ENCODE peak calls at places on chromosomes 1 and 21, in four cellular contexts. J is body of pancreas, M is aorta, B is breast epithelium. P is an unnamed sample.

GRCh38 chr21:31586118-31586517 is 73.4 kb upstream of the SOD1 start:
- DNase-seq in J (no peak), M (no peak), B (no peak), P (no peak)

GRCh38 chr1:47881505-47882442 is 115.4 kb downstream of the TRABD2B start:
- DNase-seq in J (peak), M (no peak), B (no peak), P (no peak)

GRCh38 chr1:29331731-29332130 is 95.4 kb downstream of the PTPRU start:
- DNase-seq in J (no peak), M (no peak), B (no peak), P (no peak)

GRCh38 chr1:244291867-244292180 is 159.9 kb downstream of the ADSS2 start:
- DNase-seq in J (no peak), M (no peak), B (no peak), P (no peak)

GRCh38 chr1:36156329-36157114 is 562 bp downstream of the MAP7D1 start:
- DNase-seq in J (peak), M (peak), B (no peak), P (no peak)

GRCh38 chr21:46585191-46585953 is 19.5 kb downstream of the S100B start:
- DNase-seq in J (no peak), M (no peak), B (no peak), P (no peak)

GRCh38 chr1:235739124-235739523 is 89.5 kb upstream of the GNG4 start:
- DNase-seq in J (peak), M (no peak), B (no peak), P (no peak)

GRCh38 chr1:61078611-61079010 is 3.8 kb upstream of the NFIA start:
- DNase-seq in J (no peak), M (no peak), B (no peak), P (no peak)

GRCh38 chr21:39051561-39051949 is 131.7 kb downstream of the PSMG1 start:
- DNase-seq in J (no peak), M (no peak), B (no peak), P (no peak)

GRCh38 chr1:154418062-154418897 is 13.1 kb downstream of the IL6R start:
- DNase-seq in J (peak), M (peak), B (peak), P (no peak)

GRCh38 chr1:180482425-180483275 is 19.7 kb downstream of the ACBD6 start:
- DNase-seq in J (no peak), M (no peak), B (no peak), P (no peak)

GRCh38 chr1:186740324-186740723 is 60.1 kb upstream of the PTGS2 start:
- DNase-seq in J (no peak), M (no peak), B (no peak), P (no peak)

GRCh38 chr1:20950689-20951088 is 163.6 kb upstream of the HP1BP3 start:
- DNase-seq in J (no peak), M (no peak), B (no peak), P (no peak)

GRCh38 chr1:200971428-200971903 is 52.0 kb downstream of the KIF21B start:
- DNase-seq in J (no peak), M (no peak), B (no peak), P (no peak)

GRCh38 chr1:162571696-162572095 is 10.2 kb downstream of the UAP1 start:
- DNase-seq in J (no peak), M (no peak), B (no peak), P (no peak)

GRCh38 chr21:36647279-36648093 is 51.4 kb upstream of the SIM2 start:
- DNase-seq in J (peak), M (no peak), B (no peak), P (no peak)

GRCh38 chr1:28235746-28236655 is at the start of gene ATP5IF1:
- DNase-seq in J (peak), M (peak), B (peak), P (peak)

GRCh38 chr1:231990388-231990787 is 363.8 kb downstream of the DISC1 start:
- DNase-seq in J (no peak), M (no peak), B (no peak), P (no peak)

GRCh38 chr1:17059391-17060128 is 5.7 kb upstream of the SDHB start:
- DNase-seq in J (peak), M (peak), B (no peak), P (peak)

GRCh38 chr21:24032709-24033232 is 1574.5 kb downstream of the MRPL39 start:
- DNase-seq in J (no peak), M (no peak), B (no peak), P (no peak)

GRCh38 chr1:64601207-64601606 is 131.3 kb downstream of the CACHD1 start:
- DNase-seq in J (no peak), M (no peak), B (no peak), P (no peak)

GRCh38 chr21:28538987-28539622 is 453.6 kb downstream of the LTN1 start:
- DNase-seq in J (no peak), M (no peak), B (no peak), P (no peak)

GRCh38 chr1:184930232-184930631 is 44.1 kb downstream of the NIBAN1 start:
- DNase-seq in J (no peak), M (no peak), B (no peak), P (no peak)

GRCh38 chr1:226738995-226739695 is at the start of gene ITPKB:
- DNase-seq in J (peak), M (peak), B (peak), P (peak)

GRCh38 chr1:169049258-169049936 is 57.1 kb upstream of the ATP1B1 start:
- DNase-seq in J (no peak), M (no peak), B (no peak), P (no peak)

GRCh38 chr1:157469715-157470114 is 82.6 kb downstream of the FCRL5 start:
- DNase-seq in J (no peak), M (no peak), B (no peak), P (no peak)

GRCh38 chr1:233679598-233679997 is 65.7 kb downstream of the KCNK1 start:
- DNase-seq in J (no peak), M (no peak), B (no peak), P (no peak)

GRCh38 chr1:206555473-206555935 is 48.2 kb downstream of the RASSF5 start:
- DNase-seq in J (peak), M (peak), B (peak), P (no peak)

GRCh38 chr1:99704356-99704816 is 58.5 kb downstream of the PALMD start:
- DNase-seq in J (no peak), M (no peak), B (no peak), P (no peak)

GRCh38 chr21:39686636-39687035 is 58.3 kb upstream of the IGSF5 start:
- DNase-seq in J (no peak), M (no peak), B (no peak), P (no peak)

GRCh38 chr1:47885062-47885461 is 112.1 kb downstream of the TRABD2B start:
- DNase-seq in J (no peak), M (no peak), B (no peak), P (no peak)

GRCh38 chr1:115182012-115182715 is 92.9 kb upstream of the TSPAN2 start:
- DNase-seq in J (no peak), M (no peak), B (no peak), P (no peak)

GRCh38 chr1:29119365-29119929 is 4.3 kb downstream of the TMEM200B start:
- DNase-seq in J (no peak), M (no peak), B (no peak), P (no peak)

GRCh38 chr1:151373196-151373595 is 691 bp upstream of the SELENBP1 start:
- DNase-seq in J (no peak), M (no peak), B (no peak), P (no peak)

GRCh38 chr1:38029725-38030511 is 16.7 kb downstream of the POU3F1 start:
- DNase-seq in J (peak), M (no peak), B (no peak), P (no peak)

GRCh38 chr1:59645893-59646292 is 168.9 kb upstream of the HOOK1 start:
- DNase-seq in J (no peak), M (no peak), B (no peak), P (no peak)

GRCh38 chr1:150236614-150236934 is 662 bp upstream of the ANP32E start:
- DNase-seq in J (no peak), M (no peak), B (no peak), P (no peak)
- H3K27ac ChIP-seq in J (no peak), M (no peak), B (no peak), P (peak)

DNA sequence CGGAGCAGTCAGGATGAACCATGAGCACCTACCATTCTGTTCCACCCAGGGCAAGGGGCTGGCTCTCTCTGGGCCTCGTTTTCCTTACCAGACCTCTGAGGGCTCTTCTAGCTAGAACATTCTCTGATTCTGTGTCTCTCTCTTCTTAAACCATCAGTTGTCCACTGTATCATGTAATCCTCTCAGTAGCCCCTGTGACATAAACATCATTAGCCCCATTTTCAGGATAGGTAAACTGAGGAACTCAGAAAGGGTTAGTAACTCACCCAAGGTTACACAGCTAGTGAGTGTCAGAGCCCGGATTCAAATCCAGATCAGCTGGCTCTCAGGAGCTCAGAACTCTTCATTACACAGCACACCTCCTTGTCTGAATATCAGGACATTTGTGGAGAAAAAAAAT is 22.8 kb downstream of the IGSF21 start:
- DNase-seq in J (no peak), M (no peak), B (no peak), P (no peak)
- H3K27ac ChIP-seq in J (no peak), M (no peak), B (no peak), P (no peak)

GRCh38 chr1:217249857-217250256 is 381.0 kb downstream of the GPATCH2 start:
- DNase-seq in J (no peak), M (no peak), B (no peak), P (no peak)

GRCh38 chr1:217253351-217253750 is 377.5 kb downstream of the GPATCH2 start:
- DNase-seq in J (no peak), M (no peak), B (no peak), P (no peak)

DNA sequence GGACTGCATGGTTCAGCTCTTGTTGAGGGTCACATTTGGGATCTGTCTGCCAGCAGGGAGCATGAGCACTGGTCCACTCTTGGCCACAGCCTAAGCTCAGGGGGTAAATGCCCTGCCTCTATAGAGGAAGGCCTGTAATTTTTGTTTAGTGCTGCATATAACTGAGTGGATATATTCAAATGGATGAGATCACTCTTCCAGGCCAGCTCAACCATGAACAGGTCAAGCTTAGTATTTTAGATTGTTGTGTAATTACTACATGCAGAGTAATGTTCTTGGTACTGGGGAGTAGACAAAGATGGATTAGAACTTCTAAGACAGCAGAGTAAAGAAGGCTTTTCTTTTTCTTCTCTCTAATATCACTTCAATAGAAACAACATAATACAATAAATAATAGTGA is 376.9 kb downstream of the GPATCH2 start:
- DNase-seq in J (no peak), M (no peak), B (no peak), P (no peak)
- H3K27ac ChIP-seq in J (no peak), M (no peak), B (no peak), P (no peak)

GRCh38 chr1:7726623-7727022 is 44.5 kb upstream of the VAMP3 start:
- DNase-seq in J (no peak), M (no peak), B (no peak), P (no peak)

GRCh38 chr1:7738044-7738443 is 33.1 kb upstream of the VAMP3 start:
- DNase-seq in J (no peak), M (no peak), B (no peak), P (no peak)

GRCh38 chr1:7727816-7728477 is 43.1 kb upstream of the VAMP3 start:
- DNase-seq in J (no peak), M (no peak), B (no peak), P (no peak)

GRCh38 chr1:7732331-7732730 is 38.8 kb upstream of the VAMP3 start:
- DNase-seq in J (no peak), M (no peak), B (no peak), P (no peak)
- H3K27ac ChIP-seq in J (no peak), M (no peak), B (no peak), P (no peak)

GRCh38 chr1:15459771-15460719 is 3.5 kb downstream of the CELA2A start:
- DNase-seq in J (peak), M (no peak), B (no peak), P (no peak)
- H3K27ac ChIP-seq in J (peak), M (no peak), B (no peak), P (no peak)

GRCh38 chr1:219383273-219383672 is 209.6 kb downstream of the LYPLAL1 start:
- DNase-seq in J (no peak), M (no peak), B (no peak), P (no peak)
- H3K27ac ChIP-seq in J (no peak), M (no peak), B (no peak), P (no peak)

P was measured in effector memory CD4-positive, alpha-beta T cell.